ENCODE peak calls at places on chromosomes 1 and 21, in ten cellular contexts. Y, Z, K, J, H, V, P, R, M and F are unnamed samples.
A peak's percentile ranks its signal among the peaks of the same experiment; 100 is the strongest.

GRCh38 chr1:115133440-115133839 is 44.1 kb upstream of the TSPAN2 start:
- DNase-seq in Y (no peak), Z (no peak), K (no peak), J (peak; percentile 24), H (no peak), V (no peak), P (no peak), R (peak; percentile 52), M (no peak), F (no peak)

GRCh38 chr1:152745289-152745704 is 12.5 kb upstream of the KPRP start:
- DNase-seq in Y (no peak), Z (no peak), K (no peak), J (no peak), H (no peak), V (no peak), P (no peak), R (peak; percentile 65), M (no peak), F (no peak)

GRCh38 chr1:111948209-111949131 is 41.0 kb downstream of the KCND3 start:
- DNase-seq in Y (peak; percentile 61), Z (no peak), K (no peak), J (peak; percentile 16), H (peak; percentile 71), V (no peak), P (no peak), R (peak; percentile 46), M (peak; percentile 76), F (no peak)

GRCh38 chr1:182331412-182331811 is 60.2 kb downstream of the GLUL start:
- DNase-seq in Y (no peak), Z (no peak), K (no peak), J (no peak), H (no peak), V (no peak), P (no peak), R (no peak), M (no peak), F (no peak)

GRCh38 chr1:164716992-164717703 is 158.2 kb downstream of the PBX1 start:
- DNase-seq in Y (no peak), Z (no peak), K (no peak), J (no peak), H (no peak), V (no peak), P (no peak), R (peak; percentile 95), M (no peak), F (no peak)

GRCh38 chr21:46116189-46116845 is 18.4 kb downstream of the COL6A2 start:
- DNase-seq in Y (no peak), Z (no peak), K (no peak), J (no peak), H (peak; percentile 4), V (peak; percentile 62), P (no peak), R (no peak), M (peak; percentile 11), F (peak; percentile 22)

GRCh38 chr1:53478186-53478585 is 19.0 kb downstream of the DMRTB1 start:
- DNase-seq in Y (no peak), Z (no peak), K (no peak), J (no peak), H (no peak), V (no peak), P (no peak), R (no peak), M (no peak), F (no peak)

GRCh38 chr1:165306543-165307434 is 49.7 kb downstream of the LMX1A start:
- DNase-seq in Y (no peak), Z (no peak), K (no peak), J (no peak), H (no peak), V (no peak), P (no peak), R (no peak), M (no peak), F (no peak)

GRCh38 chr1:217892750-217893149 is 261.6 kb downstream of the SPATA17 start:
- DNase-seq in Y (no peak), Z (no peak), K (no peak), J (no peak), H (no peak), V (no peak), P (no peak), R (peak; percentile 87), M (no peak), F (no peak)

GRCh38 chr1:160629286-160630210 is 17.3 kb downstream of the SLAMF1 start:
- DNase-seq in Y (peak; percentile 35), Z (no peak), K (peak; percentile 90), J (peak; percentile 42), H (peak; percentile 39), V (no peak), P (peak; percentile 89), R (no peak), M (no peak), F (no peak)

GRCh38 chr1:101444381-101444780 is 207.6 kb downstream of the S1PR1 start:
- DNase-seq in Y (no peak), Z (no peak), K (no peak), J (no peak), H (no peak), V (no peak), P (no peak), R (no peak), M (no peak), F (no peak)

GRCh38 chr1:154943649-154944421 is 7.3 kb upstream of the PMVK start:
- DNase-seq in Y (peak; percentile 34), Z (peak; percentile 54), K (no peak), J (peak; percentile 65), H (no peak), V (no peak), P (no peak), R (peak; percentile 64), M (peak; percentile 66), F (no peak)

GRCh38 chr1:94105957-94106529 is 14.9 kb downstream of the ABCA4 start:
- DNase-seq in Y (no peak), Z (no peak), K (no peak), J (no peak), H (no peak), V (no peak), P (no peak), R (no peak), M (no peak), F (no peak)

GRCh38 chr1:17665950-17666720 is 89.0 kb upstream of the ACTL8 start:
- DNase-seq in Y (no peak), Z (no peak), K (no peak), J (no peak), H (no peak), V (no peak), P (no peak), R (no peak), M (no peak), F (no peak)

GRCh38 chr1:199932462-199932861 is 95.0 kb upstream of the NR5A2 start:
- DNase-seq in Y (no peak), Z (no peak), K (no peak), J (no peak), H (no peak), V (no peak), P (no peak), R (peak; percentile 35), M (no peak), F (no peak)
- H3K4me3 ChIP-seq in Y (no peak overlapping the region), Z (peak overlapping the region; percentile 31), K (peak overlapping the region; percentile 25), J (no peak overlapping the region), H (no peak overlapping the region), V (no peak overlapping the region), P (peak overlapping the region; percentile 5), R (peak overlapping the region; percentile 62), M (peak overlapping the region; percentile 41), F (no peak overlapping the region)

GRCh38 chr1:15727424-15727823 is 8.6 kb upstream of the SLC25A34 start:
- DNase-seq in Y (no peak), Z (no peak), K (no peak), J (no peak), H (no peak), V (no peak), P (no peak), R (no peak), M (no peak), F (no peak)
- H3K36me3 ChIP-seq in Y (peaks cover 71% of the 10 kb centered on the region), Z (peaks cover 80% of the 10 kb centered on the region), K (peaks cover 40% of the 10 kb centered on the region), J (no peaks in the 10 kb centered on the region), H (peaks cover 97% of the 10 kb centered on the region), V (peaks cover 95% of the 10 kb centered on the region), P (peaks cover 47% of the 10 kb centered on the region), R (peaks cover 3% of the 10 kb centered on the region), M (peaks cover 2% of the 10 kb centered on the region), F (no peaks in the 10 kb centered on the region)

DNA sequence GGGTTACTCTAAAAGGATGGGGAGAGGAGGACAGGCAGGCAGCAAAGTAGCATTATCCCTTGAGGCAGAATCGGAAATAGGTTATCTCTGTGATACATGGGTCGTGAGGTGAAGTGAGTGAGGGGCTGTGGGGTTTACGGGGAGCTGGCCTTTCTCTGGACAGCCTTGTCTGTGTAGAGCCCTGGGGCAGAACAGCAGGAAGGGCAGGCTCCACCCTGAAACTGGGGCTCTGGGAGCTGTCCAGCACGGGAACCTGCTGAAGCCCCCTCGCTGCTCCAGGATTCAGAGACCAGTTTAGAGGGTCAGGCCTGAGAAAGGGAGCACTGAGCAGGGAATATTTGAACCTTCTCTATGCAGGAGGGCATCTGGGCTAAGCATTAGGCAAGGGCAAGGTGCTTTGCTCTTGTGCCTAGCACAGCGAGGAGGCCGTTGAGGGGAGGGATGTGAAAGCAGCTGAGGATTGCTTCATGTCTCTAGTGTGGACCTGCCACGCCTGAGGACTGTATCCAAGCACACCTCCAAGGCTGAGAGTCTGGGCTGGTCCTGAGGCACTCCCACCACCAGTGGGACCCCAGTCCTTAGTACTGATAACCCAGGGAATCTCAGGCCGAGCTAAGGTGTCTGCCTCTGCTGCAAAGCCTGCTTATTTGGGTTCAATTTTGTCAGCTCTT is 55.8 kb downstream of the NAV1 start:
- DNase-seq in Y (no peak), Z (peak; percentile 81), K (no peak), J (peak; percentile 58), H (no peak), V (peak; percentile 60), P (no peak), R (no peak), M (no peak), F (no peak)
- H3K4me1 ChIP-seq in Y (peaks cover 23% of the 10 kb centered on the region), Z (peaks cover 18% of the 10 kb centered on the region), K (no peaks in the 10 kb centered on the region), J (peaks cover 5% of the 10 kb centered on the region), H (peaks cover 36% of the 10 kb centered on the region), V (peaks cover 8% of the 10 kb centered on the region), P (no peaks in the 10 kb centered on the region), R (peaks cover 21% of the 10 kb centered on the region), M (peaks cover 40% of the 10 kb centered on the region), F (no peaks in the 10 kb centered on the region)

GRCh38 chr1:67750690-67751052 is 65.7 kb downstream of the GADD45A start:
- DNase-seq in Y (no peak), Z (no peak), K (no peak), J (no peak), H (no peak), V (no peak), P (no peak), R (no peak), M (no peak), F (no peak)

GRCh38 chr1:67749263-67749843 is 64.4 kb downstream of the GADD45A start:
- DNase-seq in Y (no peak), Z (no peak), K (no peak), J (no peak), H (no peak), V (no peak), P (no peak), R (no peak), M (no peak), F (peak; percentile 68)

GRCh38 chr1:67748147-67748546 is 63.1 kb downstream of the GADD45A start:
- DNase-seq in Y (no peak), Z (no peak), K (no peak), J (no peak), H (no peak), V (no peak), P (no peak), R (no peak), M (no peak), F (no peak)

GRCh38 chr1:67748630-67749029 is 63.6 kb downstream of the GADD45A start:
- DNase-seq in Y (no peak), Z (no peak), K (no peak), J (peak; percentile 60), H (no peak), V (no peak), P (no peak), R (peak; percentile 25), M (no peak), F (peak; percentile 51)

GRCh38 chr1:67749844-67750689 is 65.1 kb downstream of the GADD45A start:
- DNase-seq in Y (no peak), Z (peak; percentile 44), K (no peak), J (peak; percentile 73), H (no peak), V (peak; percentile 90), P (no peak), R (peak; percentile 91), M (no peak), F (no peak)
- H3K4me3 ChIP-seq in Y (no peak overlapping the region), Z (no peak overlapping the region), K (no peak overlapping the region), J (no peak overlapping the region), H (no peak overlapping the region), V (peak overlapping the region; percentile 12), P (no peak overlapping the region), R (peak overlapping the region; percentile 53), M (no peak overlapping the region), F (no peak overlapping the region)